ENCODE peak calls at places on chromosomes 16 and 17, in six cellular contexts. G is aorta, O is upper lobe of right lung, N is left ventricle myocardium inferior, X is ELR, V is MCF 10A. U is an unnamed sample.

GRCh38 chr17:17884281-17885028 is 47.7 kb upstream of the SREBF1 start:
- DNase-seq in V (no peak), X (no peak), G (no peak), N (no peak), O (no peak), U (no peak)

GRCh38 chr16:17947165-17947564 is 389.4 kb downstream of the NPIPA8 start:
- DNase-seq in O (no peak), V (no peak), X (no peak), N (no peak), G (no peak), U (no peak)

GRCh38 chr17:58172369-58173071 is 5.7 kb downstream of the OR4D2 start:
- DNase-seq in O (no peak), X (peak), N (no peak), V (peak), G (no peak), U (peak)

GRCh38 chr16:2469399-2470233 is 1.5 kb upstream of the NTN3 start:
- DNase-seq in N (no peak), G (no peak), V (no peak), O (no peak), X (no peak), U (no peak)

GRCh38 chr17:27535975-27536374 is 79.7 kb downstream of the KSR1 start:
- DNase-seq in O (peak), G (no peak), V (no peak), N (no peak), X (no peak), U (no peak)

GRCh38 chr16:23700093-23700492 is 12.9 kb downstream of the ERN2 start:
- DNase-seq in N (no peak), V (no peak), O (no peak), X (no peak), G (no peak), U (no peak)

GRCh38 chr17:4631836-4632582 is 9.5 kb downstream of the ALOX15 start:
- DNase-seq in V (no peak), O (peak), N (no peak), X (peak), G (no peak), U (no peak)

GRCh38 chr16:57268804-57269800 is 15.4 kb downstream of the PLLP start:
- DNase-seq in O (peak), N (peak), G (peak), V (no peak), X (no peak), U (no peak)

GRCh38 chr17:29292071-29292991 is 1.6 kb downstream of the NUFIP2 start:
- DNase-seq in X (peak), V (peak), G (peak), O (peak), N (peak), U (no peak)

GRCh38 chr17:58110012-58110411 is 26.8 kb downstream of the DYNLL2 start:
- DNase-seq in V (no peak), G (no peak), X (no peak), N (no peak), O (no peak), U (no peak)

GRCh38 chr17:42438600-42439567 is 15.8 kb upstream of the CAVIN1 start:
- DNase-seq in O (no peak), G (no peak), V (peak), X (peak), N (no peak), U (no peak)

GRCh38 chr16:1309888-1310831 is 724 bp downstream of the UBE2I start:
- DNase-seq in O (peak), G (peak), N (peak), V (peak), X (peak), U (peak)

GRCh38 chr16:51119576-51120288 is 31.3 kb downstream of the SALL1 start:
- DNase-seq in X (peak), G (no peak), N (no peak), V (no peak), O (no peak), U (no peak)

GRCh38 chr17:2898255-2898926 is 102.2 kb downstream of the RAP1GAP2 start:
- DNase-seq in X (no peak), G (no peak), V (no peak), N (no peak), O (no peak), U (no peak)

GRCh38 chr16:3879258-3879886 is 1.1 kb downstream of the CREBBP start:
- DNase-seq in X (peak), V (no peak), G (peak), O (peak), N (peak), U (no peak)

GRCh38 chr17:50837980-50838954 is 2.9 kb downstream of the WFIKKN2 start:
- DNase-seq in V (no peak), X (no peak), G (no peak), N (no peak), O (no peak), U (no peak)

U was measured in PC-9.